ENCODE peak calls at places on chromosomes 12 and 14, in six cellular contexts. One of them, this sample, is unnamed.

GRCh38 chr14:99035712-99036593 is 236.0 kb downstream of the BCL11B start:
- DNase-seq in ovary: peak; percentile 79
- DNase-seq in stomach: peak; percentile 42
- DNase-seq in heart left ventricle: peak; percentile 89
- DNase-seq in adrenal gland: peak; percentile 84
- DNase-seq in right lobe of liver: no peak
- DNase-seq in this sample: peak; percentile 97

GRCh38 chr12:85529896-85530295 is 249.9 kb downstream of the ALX1 start:
- DNase-seq in ovary: no peak
- DNase-seq in stomach: no peak
- DNase-seq in heart left ventricle: no peak
- DNase-seq in adrenal gland: no peak
- DNase-seq in right lobe of liver: no peak
- DNase-seq in this sample: no peak

GRCh38 chr14:75751291-75751690 is 90.2 kb downstream of the TTLL5 start:
- DNase-seq in ovary: no peak
- DNase-seq in stomach: no peak
- DNase-seq in heart left ventricle: no peak
- DNase-seq in adrenal gland: no peak
- DNase-seq in right lobe of liver: no peak
- DNase-seq in this sample: no peak

GRCh38 chr14:67653651-67654280 is 20.7 kb downstream of the VTI1B start:
- DNase-seq in ovary: no peak
- DNase-seq in stomach: no peak
- DNase-seq in heart left ventricle: no peak
- DNase-seq in adrenal gland: no peak
- DNase-seq in right lobe of liver: no peak
- DNase-seq in this sample: no peak

GRCh38 chr14:21723431-21724045 is 49.9 kb upstream of the OR4E1 start:
- DNase-seq in ovary: no peak
- DNase-seq in stomach: no peak
- DNase-seq in heart left ventricle: no peak
- DNase-seq in adrenal gland: no peak
- DNase-seq in right lobe of liver: no peak
- DNase-seq in this sample: no peak

GRCh38 chr14:97602438-97603117 is 805.4 kb downstream of the VRK1 start:
- DNase-seq in ovary: no peak
- DNase-seq in stomach: no peak
- DNase-seq in heart left ventricle: no peak
- DNase-seq in adrenal gland: no peak
- DNase-seq in right lobe of liver: no peak
- DNase-seq in this sample: no peak

GRCh38 chr14:91366749-91367148 is 50.9 kb downstream of the CCDC88C start:
- DNase-seq in ovary: no peak
- DNase-seq in stomach: no peak
- DNase-seq in heart left ventricle: no peak
- DNase-seq in adrenal gland: no peak
- DNase-seq in right lobe of liver: peak; percentile 21
- DNase-seq in this sample: no peak

GRCh38 chr12:115740586-115741155 is 536.8 kb downstream of the MED13L start:
- DNase-seq in ovary: no peak
- DNase-seq in stomach: no peak
- DNase-seq in heart left ventricle: no peak
- DNase-seq in adrenal gland: no peak
- DNase-seq in right lobe of liver: no peak
- DNase-seq in this sample: no peak

GRCh38 chr14:41806355-41806975 is 199.8 kb downstream of the LRFN5 start:
- DNase-seq in ovary: no peak
- DNase-seq in stomach: no peak
- DNase-seq in heart left ventricle: no peak
- DNase-seq in adrenal gland: no peak
- DNase-seq in right lobe of liver: no peak
- DNase-seq in this sample: no peak

GRCh38 chr12:8609061-8609570 is 3.5 kb downstream of the AICDA start:
- DNase-seq in ovary: no peak
- DNase-seq in stomach: no peak
- DNase-seq in heart left ventricle: no peak
- DNase-seq in adrenal gland: no peak
- DNase-seq in right lobe of liver: no peak
- DNase-seq in this sample: no peak

GRCh38 chr12:27627123-27627835 is 69.0 kb upstream of the REP15 start:
- DNase-seq in ovary: peak; percentile 54
- DNase-seq in stomach: no peak
- DNase-seq in heart left ventricle: no peak
- DNase-seq in adrenal gland: peak; percentile 32
- DNase-seq in right lobe of liver: no peak
- DNase-seq in this sample: no peak

GRCh38 chr14:61527325-61528100 is 167.8 kb upstream of the HIF1A start:
- DNase-seq in ovary: peak; percentile 57
- DNase-seq in stomach: no peak
- DNase-seq in heart left ventricle: no peak
- DNase-seq in adrenal gland: peak; percentile 78
- DNase-seq in right lobe of liver: no peak
- DNase-seq in this sample: peak; percentile 82

GRCh38 chr14:65144170-65144569 is 41.9 kb upstream of the MAX start:
- DNase-seq in ovary: no peak
- DNase-seq in stomach: no peak
- DNase-seq in heart left ventricle: no peak
- DNase-seq in adrenal gland: no peak
- DNase-seq in right lobe of liver: no peak
- DNase-seq in this sample: peak; percentile 72

GRCh38 chr12:111304642-111305071 is 64.2 kb downstream of the PHETA1 start:
- DNase-seq in ovary: no peak
- DNase-seq in stomach: no peak
- DNase-seq in heart left ventricle: no peak
- DNase-seq in adrenal gland: no peak
- DNase-seq in right lobe of liver: no peak
- DNase-seq in this sample: no peak

GRCh38 chr12:121780429-121780828 is 13.1 kb downstream of the RHOF start:
- DNase-seq in ovary: no peak
- DNase-seq in stomach: no peak
- DNase-seq in heart left ventricle: no peak
- DNase-seq in adrenal gland: no peak
- DNase-seq in right lobe of liver: no peak
- DNase-seq in this sample: no peak

GRCh38 chr12:121781751-121782615 is 11.5 kb downstream of the RHOF start:
- DNase-seq in ovary: no peak
- DNase-seq in stomach: no peak
- DNase-seq in heart left ventricle: no peak
- DNase-seq in adrenal gland: no peak
- DNase-seq in right lobe of liver: no peak
- DNase-seq in this sample: no peak

GRCh38 chr12:121778567-121779421 is 14.7 kb downstream of the RHOF start:
- DNase-seq in ovary: no peak
- DNase-seq in stomach: no peak
- DNase-seq in heart left ventricle: no peak
- DNase-seq in adrenal gland: no peak
- DNase-seq in right lobe of liver: no peak
- DNase-seq in this sample: no peak

GRCh38 chr12:121776190-121777098 is 17.0 kb downstream of the RHOF start:
- DNase-seq in ovary: peak; percentile 80
- DNase-seq in stomach: peak; percentile 90
- DNase-seq in heart left ventricle: peak; percentile 88
- DNase-seq in adrenal gland: peak; percentile 78
- DNase-seq in right lobe of liver: peak; percentile 84
- DNase-seq in this sample: peak; percentile 97

GRCh38 chr12:121779422-121779895 is 14.0 kb downstream of the RHOF start:
- DNase-seq in ovary: no peak
- DNase-seq in stomach: no peak
- DNase-seq in heart left ventricle: no peak
- DNase-seq in adrenal gland: no peak
- DNase-seq in right lobe of liver: no peak
- DNase-seq in this sample: no peak
- TF ChIP-seq POLR2A in ovary: no peak
- TF ChIP-seq POLR2A in stomach: no peak
- TF ChIP-seq POLR2A in heart left ventricle: no peak
- TF ChIP-seq POLR2A in adrenal gland: no peak
- TF ChIP-seq POLR2A in right lobe of liver: no peak
- TF ChIP-seq POLR2A in this sample: no peak

DNA sequence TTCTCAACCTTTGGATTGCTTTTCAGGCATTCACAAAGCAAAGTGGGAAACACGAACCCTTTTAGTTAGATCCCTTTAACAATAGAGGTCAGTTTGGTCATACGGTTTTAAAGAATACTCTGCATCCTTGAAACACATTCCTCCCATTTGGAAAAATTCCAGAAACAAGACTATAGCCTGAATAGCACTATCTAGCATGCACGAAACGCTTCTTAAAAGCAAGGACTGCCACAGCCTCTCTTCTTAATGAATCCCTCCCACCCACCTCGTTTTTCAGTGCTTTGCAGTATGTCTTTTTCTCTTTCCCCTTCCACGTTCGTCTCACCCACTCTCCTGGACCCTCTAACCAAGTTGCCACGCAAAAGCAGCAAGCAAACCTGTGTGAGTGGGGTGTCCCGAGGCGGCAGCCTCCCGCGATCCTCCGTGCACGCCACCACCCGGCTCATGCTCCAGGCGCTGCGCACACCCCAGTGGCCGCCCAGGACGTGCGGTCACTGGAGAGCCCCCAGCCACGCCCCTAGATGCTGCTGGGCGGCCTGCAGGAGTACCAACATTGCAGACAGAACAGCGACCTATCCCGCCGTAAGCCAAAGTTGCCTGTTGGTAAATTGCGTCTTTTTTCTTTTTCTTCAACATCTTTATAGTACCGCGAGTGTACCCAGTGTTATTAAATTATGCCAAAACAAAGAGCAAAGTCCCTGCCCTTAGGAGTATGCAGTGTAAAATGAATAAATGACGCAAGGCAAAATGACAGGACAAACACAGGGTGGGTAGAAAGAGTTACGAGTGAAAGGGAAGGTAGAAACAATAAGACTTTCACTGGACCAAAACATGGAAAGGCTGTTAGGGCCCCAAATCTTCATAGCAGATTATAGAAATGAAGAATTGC is at the start of gene SLC38A4:
- DNase-seq in ovary: no peak
- DNase-seq in stomach: no peak
- DNase-seq in heart left ventricle: peak; percentile 56
- DNase-seq in adrenal gland: peak; percentile 57
- DNase-seq in right lobe of liver: peak; percentile 88
- DNase-seq in this sample: no peak
- H3K4me3 ChIP-seq in ovary: peak within 1 kb of the TSS; percentile 22
- H3K4me3 ChIP-seq in stomach: peak within 1 kb of the TSS; percentile 2
- H3K4me3 ChIP-seq in heart left ventricle: peak within 1 kb of the TSS; percentile 34
- H3K4me3 ChIP-seq in adrenal gland: peak within 1 kb of the TSS; percentile 5
- H3K4me3 ChIP-seq in right lobe of liver: peak within 1 kb of the TSS; percentile 25
- H3K4me3 ChIP-seq in this sample: no peak within 1 kb of the TSS

GRCh38 chr12:42325776-42326465 is at the start of the genes PPHLN1 and ZCRB1:
- DNase-seq in ovary: peak; percentile 85
- DNase-seq in stomach: peak; percentile 83
- DNase-seq in heart left ventricle: peak; percentile 89
- DNase-seq in adrenal gland: peak; percentile 92
- DNase-seq in right lobe of liver: peak; percentile 90
- DNase-seq in this sample: peak; percentile 96
- TF ChIP-seq POLR2A in ovary: peak; percentile 71
- TF ChIP-seq POLR2A in stomach: no peak
- TF ChIP-seq POLR2A in heart left ventricle: peak; percentile 60
- TF ChIP-seq POLR2A in adrenal gland: peak; percentile 85
- TF ChIP-seq POLR2A in right lobe of liver: peak; percentile 62
- TF ChIP-seq POLR2A in this sample: no peak

DNA sequence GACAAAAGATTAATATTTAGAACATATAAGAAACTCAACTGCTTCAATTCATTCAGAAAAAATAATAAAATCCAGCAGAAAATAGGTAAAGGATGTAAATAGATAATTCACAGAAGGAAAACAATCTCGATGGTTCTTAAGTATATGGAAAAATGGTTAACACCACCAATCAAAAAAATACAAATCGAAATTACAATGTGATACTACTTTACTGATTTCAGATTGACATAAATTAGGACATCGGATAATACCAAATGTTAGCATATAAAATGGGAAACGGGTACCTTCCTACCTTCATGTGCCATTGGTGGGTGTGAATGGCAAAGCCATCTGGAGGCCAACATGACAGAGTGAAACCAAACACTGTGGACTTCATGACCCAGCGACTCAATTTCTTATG is 1.6 kb upstream of the PPP4R4 start:
- DNase-seq in ovary: no peak
- DNase-seq in stomach: no peak
- DNase-seq in heart left ventricle: no peak
- DNase-seq in adrenal gland: no peak
- DNase-seq in right lobe of liver: no peak
- DNase-seq in this sample: no peak
- H3K4me3 ChIP-seq in ovary: no peak overlapping the region
- H3K4me3 ChIP-seq in stomach: no peak overlapping the region
- H3K4me3 ChIP-seq in heart left ventricle: no peak overlapping the region
- H3K4me3 ChIP-seq in adrenal gland: no peak overlapping the region
- H3K4me3 ChIP-seq in right lobe of liver: no peak overlapping the region
- H3K4me3 ChIP-seq in this sample: no peak overlapping the region

GRCh38 chr14:50830932-50831703 is at the start of gene NIN:
- DNase-seq in ovary: peak; percentile 71
- DNase-seq in stomach: peak; percentile 83
- DNase-seq in heart left ventricle: peak; percentile 86
- DNase-seq in adrenal gland: peak; percentile 66
- DNase-seq in right lobe of liver: peak; percentile 85
- DNase-seq in this sample: peak; percentile 92
- TF ChIP-seq POLR2A in ovary: no peak
- TF ChIP-seq POLR2A in stomach: no peak
- TF ChIP-seq POLR2A in heart left ventricle: no peak
- TF ChIP-seq POLR2A in adrenal gland: peak; percentile 68
- TF ChIP-seq POLR2A in right lobe of liver: peak; percentile 66
- TF ChIP-seq POLR2A in this sample: no peak

DNA sequence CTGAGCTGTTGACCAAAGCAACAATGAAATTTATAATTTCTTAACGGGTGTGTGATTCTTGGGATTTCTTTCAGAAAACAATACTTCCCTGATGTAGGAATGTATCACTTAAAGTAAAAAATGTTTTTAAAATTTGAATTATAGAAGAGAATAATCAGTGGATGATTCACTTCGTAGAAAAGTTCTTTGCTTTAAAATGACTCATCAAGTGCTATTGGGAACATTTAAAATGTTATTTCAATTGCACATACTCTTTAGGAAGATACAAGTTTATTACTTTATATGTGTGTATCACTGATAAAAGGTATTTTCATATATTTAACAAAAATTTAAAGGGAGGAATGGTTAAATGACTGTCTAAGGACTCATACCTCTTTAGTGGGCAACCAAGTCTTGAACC is 155.3 kb downstream of the PDE3A start:
- DNase-seq in ovary: no peak
- DNase-seq in stomach: no peak
- DNase-seq in heart left ventricle: no peak
- DNase-seq in adrenal gland: no peak
- DNase-seq in right lobe of liver: no peak
- DNase-seq in this sample: no peak
- H3K4me3 ChIP-seq in ovary: no peak overlapping the region
- H3K4me3 ChIP-seq in stomach: no peak overlapping the region
- H3K4me3 ChIP-seq in heart left ventricle: no peak overlapping the region
- H3K4me3 ChIP-seq in adrenal gland: no peak overlapping the region
- H3K4me3 ChIP-seq in right lobe of liver: no peak overlapping the region
- H3K4me3 ChIP-seq in this sample: no peak overlapping the region